ENCODE peak calls at places on chromosomes 11 and 22, in eight cellular contexts. P is fibroblast of lung; D is HFFc6; H is astrocyte of the spinal cord; C is CD8-positive, alpha-beta T cell; T is HCT116; B is tibial artery; K is nephron progenitor cell. I is an unnamed sample.

GRCh38 chr11:64134963-64135362 is 30.9 kb downstream of the MACROD1 start:
- DNase-seq in P (no peak), D (no peak), H (no peak), C (no peak), T (no peak), B (no peak), K (no peak), I (no peak)

GRCh38 chr11:1866776-1867175 is 13.9 kb downstream of the LSP1 start:
- DNase-seq in P (no peak), D (no peak), H (no peak), C (no peak), T (no peak), B (no peak), K (no peak), I (no peak)

GRCh38 chr11:1304376-1304775 is 5.1 kb downstream of the TOLLIP start:
- DNase-seq in P (no peak), D (no peak), H (no peak), C (no peak), T (no peak), B (no peak), K (no peak), I (no peak)

GRCh38 chr11:78268516-78269410 is 80.0 kb downstream of the USP35 start:
- DNase-seq in P (peak), D (no peak), H (peak), C (no peak), T (no peak), B (no peak), K (no peak), I (no peak)

GRCh38 chr11:95404370-95404769 is 173.4 kb upstream of the SESN3 start:
- DNase-seq in P (no peak), D (no peak), H (no peak), C (no peak), T (no peak), B (no peak), K (no peak), I (no peak)

GRCh38 chr22:17980638-17981051 is 43.7 kb downstream of the MICAL3 start:
- DNase-seq in P (peak), D (no peak), H (no peak), C (no peak), T (no peak), B (no peak), K (no peak), I (no peak)

GRCh38 chr11:64861227-64861970 is 16.9 kb upstream of the CDC42BPG start:
- DNase-seq in P (no peak), D (no peak), H (no peak), C (no peak), T (no peak), B (no peak), K (no peak), I (no peak)

GRCh38 chr11:117986981-117987495 is 844 bp downstream of the IL10RA start:
- DNase-seq in P (no peak), D (no peak), H (no peak), C (peak), T (no peak), B (no peak), K (no peak), I (no peak)

GRCh38 chr11:50102916-50103315 is 70.2 kb downstream of the OR4C45 start:
- DNase-seq in P (no peak), D (no peak), H (no peak), C (no peak), T (no peak), B (no peak), K (no peak), I (no peak)

GRCh38 chr22:43305806-43306205 is 37.4 kb downstream of the SCUBE1 start:
- DNase-seq in P (no peak), D (no peak), H (no peak), C (no peak), T (no peak), B (no peak), K (no peak), I (no peak)

GRCh38 chr11:106608677-106609076 is 409.6 kb downstream of the GUCY1A2 start:
- DNase-seq in P (peak), D (no peak), H (peak), C (no peak), T (no peak), B (no peak), K (no peak), I (no peak)

GRCh38 chr11:1049911-1050580 is 13.5 kb upstream of the MUC6 start:
- DNase-seq in P (no peak), D (no peak), H (no peak), C (no peak), T (no peak), B (peak), K (peak), I (no peak)

GRCh38 chr11:84019576-84020194 is 733.5 kb upstream of the CCDC90B start:
- DNase-seq in P (peak), D (peak), H (peak), C (no peak), T (no peak), B (no peak), K (no peak), I (no peak)

GRCh38 chr11:111526501-111526900 is 11.9 kb downstream of the HOATZ start:
- DNase-seq in P (peak), D (no peak), H (peak), C (no peak), T (no peak), B (no peak), K (no peak), I (no peak)

GRCh38 chr22:50485221-50486131 is 1.2 kb upstream of the MIOX start:
- DNase-seq in P (no peak), D (peak), H (no peak), C (no peak), T (no peak), B (no peak), K (no peak), I (no peak)
- TF ChIP-seq CTCF in P (no peak), D (peak), H (no peak), C (no peak), T (peak), B (no peak), K (no peak), I (no peak)

GRCh38 chr22:48490513-48491411 is 1336.9 kb downstream of the BRD1 start:
- DNase-seq in P (no peak), D (no peak), H (no peak), C (no peak), T (no peak), B (peak), K (no peak), I (no peak)

GRCh38 chr22:48488611-48489456 is 1338.8 kb downstream of the BRD1 start:
- DNase-seq in P (no peak), D (no peak), H (no peak), C (no peak), T (no peak), B (peak), K (peak), I (peak)

GRCh38 chr22:48489551-48490512 is 1337.8 kb downstream of the BRD1 start:
- DNase-seq in P (peak), D (no peak), H (peak), C (no peak), T (no peak), B (peak), K (peak), I (peak)

GRCh38 chr22:48486163-48486957 is 1341.3 kb downstream of the BRD1 start:
- DNase-seq in P (no peak), D (no peak), H (no peak), C (no peak), T (no peak), B (peak), K (no peak), I (no peak)

GRCh38 chr22:48488149-48488551 is 1339.5 kb downstream of the BRD1 start:
- DNase-seq in P (no peak), D (no peak), H (no peak), C (no peak), T (no peak), B (peak), K (no peak), I (no peak)
- TF ChIP-seq CTCF in P (peak), D (no peak), H (peak), C (no peak), T (no peak), B (no peak), K (peak), I (peak)

DNA sequence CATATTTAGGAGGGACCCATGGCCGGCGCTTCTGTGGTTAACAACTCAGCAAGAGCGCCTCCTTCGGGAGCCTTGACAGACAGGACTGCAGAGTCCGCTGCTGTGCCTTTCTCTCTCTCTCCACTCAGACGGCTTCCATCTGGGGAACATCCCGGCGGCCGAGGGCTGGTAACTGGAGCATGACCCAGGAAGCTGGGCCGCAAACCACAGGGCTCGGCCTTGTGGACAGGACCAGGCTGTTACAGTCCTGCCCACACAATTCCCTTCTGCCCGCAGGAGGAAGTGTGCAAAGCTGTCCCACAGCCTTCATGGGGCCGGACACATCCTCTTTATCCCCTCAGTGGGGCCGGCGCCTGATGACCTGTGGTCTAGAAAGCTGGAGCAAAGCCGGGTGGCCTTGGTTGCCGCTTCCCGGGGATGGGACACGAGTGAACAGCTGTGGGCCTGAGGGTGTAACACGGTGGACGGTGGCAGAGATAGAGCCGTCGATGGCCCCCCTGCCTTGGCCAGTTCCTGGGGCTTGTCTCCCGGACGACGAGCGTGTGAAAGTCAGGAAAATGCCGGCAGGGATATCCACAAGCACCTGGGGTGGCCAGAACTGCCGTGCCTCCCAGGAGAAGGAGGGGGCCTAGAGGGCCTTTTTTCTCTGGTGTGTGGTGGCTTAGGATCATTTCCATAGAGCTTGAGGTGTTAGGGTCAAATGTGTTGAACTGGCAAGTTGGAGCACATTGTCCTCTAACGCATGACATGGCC is 50.1 kb downstream of the FBLN1 start:
- DNase-seq in P (peak), D (peak), H (peak), C (no peak), T (no peak), B (peak), K (peak), I (no peak)
- TF ChIP-seq CTCF in P (peak), D (peak), H (peak), C (no peak), T (no peak), B (no peak), K (no peak), I (no peak)

DNA sequence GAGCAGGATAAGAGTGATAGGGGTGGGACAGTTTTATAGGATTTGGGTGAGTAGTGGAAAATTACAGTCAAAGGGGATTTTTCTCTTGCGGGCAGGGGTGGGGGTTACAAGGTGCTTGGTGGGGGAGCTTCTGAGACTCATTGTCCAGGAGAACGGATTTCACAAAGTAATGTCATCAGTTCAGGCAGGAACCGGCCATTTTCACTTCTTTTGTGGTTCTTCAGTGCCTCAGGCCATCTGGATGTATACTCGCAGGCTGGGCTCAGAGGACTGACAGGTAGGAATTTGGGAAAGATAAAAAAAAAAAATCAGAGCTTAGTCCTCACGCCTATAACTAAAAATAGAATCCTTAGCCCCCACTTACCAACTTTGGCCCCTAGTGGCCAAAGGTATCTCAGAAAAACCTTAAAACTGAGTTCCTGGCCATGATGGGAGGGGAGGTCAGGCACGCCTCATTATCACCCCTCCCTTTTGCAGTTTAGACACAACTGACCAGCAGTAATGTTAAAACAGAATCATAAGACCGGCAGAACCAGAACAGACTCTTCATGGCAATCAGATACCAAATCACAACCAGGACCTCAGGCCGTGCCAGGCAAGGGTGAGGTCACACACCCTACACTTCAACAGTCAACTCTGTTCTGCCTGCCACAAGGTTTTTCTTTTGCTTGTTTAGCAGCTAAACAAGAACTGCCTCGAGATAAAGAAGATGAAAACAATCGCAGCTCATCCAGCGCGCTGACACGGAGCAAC is 8.9 kb upstream of the APOBEC3G start:
- DNase-seq in P (no peak), D (no peak), H (no peak), C (no peak), T (no peak), B (no peak), K (no peak), I (no peak)
- TF ChIP-seq CTCF in P (no peak), D (peak), H (no peak), C (no peak), T (peak), B (no peak), K (peak), I (peak)